ENCODE peak calls at places on chromosomes 1 and 21, in six cellular contexts. G, I, A, T, Z and B are unnamed samples.

GRCh38 chr1:90719321-90720136 is 2.4 kb upstream of the BARHL2 start:
- DNase-seq in G (no peak), Z (no peak), A (no peak), T (no peak), I (no peak), B (no peak)

GRCh38 chr1:26907071-26907922 is 6.5 kb downstream of the NR0B2 start:
- DNase-seq in I (peak), A (peak), Z (no peak), G (peak), T (no peak), B (no peak)

GRCh38 chr1:243726792-243727502 is 123.1 kb downstream of the AKT3 start:
- DNase-seq in T (no peak), Z (no peak), G (no peak), I (no peak), A (no peak), B (no peak)

GRCh38 chr1:184520343-184520742 is 133.5 kb downstream of the C1orf21 start:
- DNase-seq in G (no peak), I (no peak), A (no peak), T (no peak), Z (no peak), B (no peak)

GRCh38 chr1:52365091-52365745 is 787 bp downstream of the CC2D1B start:
- DNase-seq in Z (no peak), I (no peak), G (peak), T (no peak), A (no peak), B (peak)

GRCh38 chr1:83671586-83671985 is 327.3 kb downstream of the TTLL7 start:
- DNase-seq in G (no peak), T (no peak), I (no peak), Z (no peak), A (no peak), B (no peak)

GRCh38 chr21:35753308-35753707 is 307.0 kb downstream of the SETD4 start:
- DNase-seq in T (no peak), Z (no peak), I (no peak), A (no peak), G (no peak), B (no peak)

GRCh38 chr1:5890346-5891106 is 101.7 kb downstream of the NPHP4 start:
- DNase-seq in A (no peak), Z (no peak), I (no peak), G (no peak), T (no peak), B (no peak)

GRCh38 chr21:37647781-37648180 is 268.5 kb downstream of the KCNJ6 start:
- DNase-seq in Z (no peak), G (no peak), A (no peak), T (no peak), I (no peak), B (no peak)

GRCh38 chr1:42768172-42768571 is 1.1 kb downstream of the C1orf50 start:
- DNase-seq in Z (no peak), T (no peak), I (no peak), G (no peak), A (no peak), B (no peak)

GRCh38 chr21:45860493-45861155 is 120.9 kb upstream of the COL6A1 start:
- DNase-seq in Z (no peak), I (no peak), T (no peak), G (no peak), A (no peak), B (no peak)

GRCh38 chr1:8437286-8437685 is 119.4 kb downstream of the SLC45A1 start:
- DNase-seq in G (no peak), T (no peak), Z (no peak), I (no peak), A (no peak), B (no peak)

GRCh38 chr1:23168079-23168461 is 586 bp downstream of the LUZP1 start:
- DNase-seq in T (no peak), A (no peak), G (peak), I (no peak), Z (no peak), B (no peak)

GRCh38 chr1:1918901-1919303 is at the start of gene TMEM52:
- DNase-seq in T (no peak), G (peak), Z (no peak), A (no peak), I (no peak), B (no peak)

GRCh38 chr1:214549604-214550338 is 1.6 kb downstream of the PTPN14 start:
- DNase-seq in A (no peak), T (no peak), I (no peak), G (no peak), Z (no peak), B (no peak)

GRCh38 chr1:145995964-145996432 is 381 bp downstream of the TXNIP start:
- DNase-seq in I (no peak), G (peak), A (no peak), Z (no peak), T (no peak), B (no peak)

GRCh38 chr1:70977575-70977974 is 70.0 kb downstream of the PTGER3 start:
- DNase-seq in I (no peak), Z (no peak), G (no peak), T (no peak), A (no peak), B (no peak)

GRCh38 chr1:8247821-8248436 is 70.0 kb upstream of the SLC45A1 start:
- DNase-seq in I (no peak), A (no peak), G (no peak), Z (no peak), T (no peak), B (no peak)

GRCh38 chr1:9890224-9890731 is 19.8 kb downstream of the CTNNBIP1 start:
- DNase-seq in I (peak), Z (no peak), T (no peak), G (no peak), A (no peak), B (no peak)

GRCh38 chr1:1434131-1434811 is 1.2 kb upstream of the VWA1 start:
- DNase-seq in A (peak), G (no peak), I (no peak), Z (no peak), T (no peak), B (peak)

GRCh38 chr1:24384251-24385090 is 29.1 kb downstream of the STPG1 start:
- DNase-seq in A (no peak), T (no peak), G (no peak), Z (no peak), I (no peak), B (no peak)

GRCh38 chr1:24383381-24383940 is 30.1 kb downstream of the STPG1 start:
- DNase-seq in G (no peak), Z (no peak), I (no peak), A (no peak), T (no peak), B (no peak)

GRCh38 chr1:24386241-24386640 is 27.3 kb downstream of the STPG1 start:
- DNase-seq in G (no peak), A (no peak), Z (no peak), I (no peak), T (no peak), B (no peak)

GRCh38 chr1:24386931-24387330 is 26.7 kb downstream of the STPG1 start:
- DNase-seq in I (no peak), A (no peak), Z (no peak), G (no peak), T (no peak), B (no peak)

DNA sequence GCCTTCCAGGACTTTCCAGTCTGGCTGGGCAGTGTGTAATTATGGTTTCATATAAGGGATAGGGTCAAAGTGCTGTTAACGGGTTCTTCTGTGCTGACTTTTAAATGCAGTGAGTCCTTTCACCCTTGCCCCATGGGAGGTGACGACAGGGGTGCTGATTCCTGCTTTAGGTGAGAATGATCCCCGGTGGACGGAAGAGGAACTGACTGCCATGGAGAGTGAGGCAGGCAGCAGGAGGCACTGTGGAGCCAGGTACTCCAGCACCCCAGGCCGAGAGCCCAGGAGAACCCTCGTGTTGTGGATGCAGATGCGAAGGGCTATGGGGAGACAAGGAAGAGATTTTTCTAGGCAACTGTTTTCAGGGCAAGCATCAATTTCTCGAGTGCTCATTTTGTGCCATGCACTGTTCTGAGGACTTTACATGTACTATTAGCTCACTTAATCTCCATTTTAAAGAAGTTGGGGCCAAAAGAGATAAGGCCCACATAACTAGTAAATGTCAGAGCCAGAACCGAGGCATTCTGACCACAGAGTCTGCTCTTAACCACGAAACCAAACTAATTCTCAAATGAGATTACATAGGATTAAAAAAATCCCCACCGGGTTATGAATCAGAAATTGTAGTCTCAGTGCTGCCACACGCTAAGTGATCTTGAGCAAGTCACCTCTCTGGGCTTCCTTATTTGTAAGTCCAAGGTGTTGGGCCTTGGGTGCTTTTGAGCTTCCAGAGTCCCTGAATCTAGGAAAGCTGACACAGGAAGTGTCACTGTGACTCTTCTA is 28.2 kb downstream of the STPG1 start:
- DNase-seq in G (peak), T (peak), Z (no peak), A (no peak), I (no peak), B (peak)
- TF ChIP-seq ATF3 in G (no peak), T (no peak), Z (no peak), A (no peak), I (no peak), B (no peak)

GRCh38 chr1:99674665-99675064 is 28.8 kb downstream of the PALMD start:
- DNase-seq in G (no peak), I (no peak), Z (no peak), A (no peak), T (no peak), B (no peak)
- TF ChIP-seq ATF3 in G (no peak), I (no peak), Z (no peak), A (no peak), T (no peak), B (no peak)

DNA sequence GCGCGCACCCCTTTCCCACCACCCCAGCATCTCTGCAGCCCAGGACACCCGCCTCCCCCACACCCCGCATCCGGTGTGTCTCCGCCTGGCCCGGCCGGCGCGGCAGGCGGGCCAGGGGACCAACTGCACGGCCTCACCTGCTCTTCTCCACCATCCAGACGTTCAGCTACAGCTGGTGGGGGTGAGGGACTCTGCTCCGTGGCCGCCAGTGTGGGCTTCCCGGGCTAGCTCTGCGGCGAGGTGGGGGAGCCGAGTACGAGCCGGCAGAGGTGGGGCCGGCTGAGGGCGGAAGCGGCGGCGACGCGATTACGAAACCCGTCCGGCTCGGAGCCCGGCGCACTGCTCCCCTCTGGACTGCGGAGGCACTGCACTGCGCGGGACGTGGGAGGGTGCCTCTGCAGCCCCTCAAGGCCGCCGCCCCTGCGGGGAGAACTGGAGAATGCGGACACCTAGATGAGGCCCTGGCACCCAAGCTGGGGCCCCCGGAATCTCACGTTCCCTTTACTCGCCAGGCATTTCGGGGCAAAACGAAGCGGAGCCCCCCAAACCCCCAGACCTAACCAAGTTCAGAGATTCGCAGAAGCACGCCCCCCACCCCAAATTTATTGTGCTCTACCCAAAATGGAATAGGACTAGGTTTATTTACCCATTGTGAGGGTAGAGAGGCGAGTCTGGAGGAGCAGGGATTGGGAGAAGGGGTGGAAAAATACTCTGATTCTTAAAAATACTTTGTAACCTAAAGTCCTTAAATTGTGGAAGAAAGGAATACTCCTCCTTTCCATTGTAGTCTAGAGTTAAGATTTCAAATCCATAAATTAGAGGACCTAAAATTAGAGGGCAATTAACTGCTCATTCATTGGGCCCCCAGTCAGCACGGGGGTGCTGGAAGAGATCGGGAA is at the start of gene CDC42SE1:
- DNase-seq in I (peak), Z (peak), G (peak), A (peak), T (no peak), B (peak)
- TF ChIP-seq ATF3 in I (no peak), Z (no peak), G (no peak), A (peak), T (no peak), B (no peak)

GRCh38 chr1:209882942-209883340 is 55.1 kb upstream of the SYT14 start:
- DNase-seq in Z (no peak), A (no peak), G (no peak), I (no peak), T (no peak), B (no peak)
- TF ChIP-seq ATF3 in Z (no peak), A (no peak), G (no peak), I (no peak), T (no peak), B (no peak)

DNA sequence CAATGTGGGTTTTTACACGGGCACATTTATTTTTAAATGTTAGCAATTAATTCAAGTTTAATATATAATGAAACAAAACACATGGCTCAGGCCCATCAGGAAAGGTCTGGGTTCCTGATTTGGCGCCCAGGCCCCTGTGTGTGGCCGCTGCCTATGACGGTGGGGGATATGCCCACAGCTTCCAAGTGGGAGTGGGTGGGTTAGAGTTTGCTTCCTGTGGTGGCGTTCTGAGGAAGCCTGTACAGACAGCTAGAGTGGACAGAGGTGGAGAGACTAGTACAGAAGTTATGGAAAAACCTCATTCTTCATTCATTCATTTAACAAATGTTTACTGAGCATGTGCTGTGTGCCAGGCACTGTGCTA is 22.4 kb upstream of the EPS8L3 start:
- DNase-seq in A (no peak), Z (no peak), I (no peak), G (no peak), T (no peak), B (no peak)
- TF ChIP-seq ATF3 in A (no peak), Z (no peak), I (no peak), G (no peak), T (no peak), B (no peak)

GRCh38 chr1:59673575-59674467 is 140.9 kb upstream of the HOOK1 start:
- DNase-seq in T (no peak), A (no peak), I (no peak), G (no peak), Z (no peak), B (no peak)

GRCh38 chr1:59671066-59671952 is 143.4 kb upstream of the HOOK1 start:
- DNase-seq in A (no peak), I (no peak), Z (no peak), G (no peak), T (no peak), B (no peak)

GRCh38 chr1:59671953-59672305 is 142.8 kb upstream of the HOOK1 start:
- DNase-seq in G (no peak), I (no peak), T (no peak), A (no peak), Z (no peak), B (no peak)

GRCh38 chr1:59674605-59675004 is 140.1 kb upstream of the HOOK1 start:
- DNase-seq in Z (no peak), T (no peak), A (peak), I (no peak), G (no peak), B (no peak)

DNA sequence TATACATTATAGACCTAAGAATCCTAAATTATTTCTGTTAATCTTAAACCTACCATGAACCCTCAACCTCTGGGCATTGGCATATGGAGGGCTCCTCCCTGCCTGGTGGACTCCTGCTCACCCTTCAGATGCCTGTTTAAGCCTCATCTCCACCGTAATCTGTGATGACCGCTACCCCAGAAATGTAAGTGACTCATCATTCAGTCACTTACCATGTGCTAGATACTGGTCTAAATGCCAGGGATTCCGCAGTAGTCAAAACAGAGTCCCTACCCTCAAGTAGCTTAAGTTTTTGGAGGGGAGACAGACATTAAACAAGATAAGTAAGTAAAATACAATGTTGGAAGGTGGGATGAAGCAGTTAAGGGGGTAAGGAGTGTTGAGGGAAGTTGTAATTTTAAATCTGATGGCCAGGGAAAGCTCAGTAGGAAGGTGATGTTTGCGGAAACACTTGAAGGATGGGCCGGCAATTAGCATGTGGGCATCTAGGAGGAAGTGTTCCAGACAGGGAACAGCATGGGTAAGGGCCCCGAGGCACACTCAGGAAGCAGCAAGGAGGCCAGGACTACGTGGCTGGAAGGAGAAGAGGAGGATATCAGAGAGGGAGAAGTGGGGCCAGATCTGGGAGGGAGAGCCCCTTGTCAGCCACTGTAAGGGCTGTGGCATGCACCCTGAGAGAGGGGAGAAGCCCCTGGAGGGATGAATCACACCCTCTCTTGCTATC is 141.7 kb upstream of the HOOK1 start:
- DNase-seq in A (peak), T (no peak), Z (no peak), I (peak), G (no peak), B (no peak)
- TF ChIP-seq ATF3 in A (peak), T (no peak), Z (no peak), I (no peak), G (no peak), B (no peak)

GRCh38 chr1:99579691-99580171 is 66.2 kb upstream of the PALMD start:
- DNase-seq in Z (no peak), A (peak), T (no peak), G (no peak), I (no peak), B (no peak)
- TF ChIP-seq ATF3 in Z (no peak), A (no peak), T (no peak), G (no peak), I (no peak), B (no peak)

GRCh38 chr1:246398126-246398813 is 108.8 kb downstream of the SMYD3 start:
- DNase-seq in I (no peak), G (no peak), T (no peak), A (peak), Z (no peak), B (no peak)
- TF ChIP-seq ATF3 in I (no peak), G (no peak), T (no peak), A (no peak), Z (no peak), B (no peak)

DNA sequence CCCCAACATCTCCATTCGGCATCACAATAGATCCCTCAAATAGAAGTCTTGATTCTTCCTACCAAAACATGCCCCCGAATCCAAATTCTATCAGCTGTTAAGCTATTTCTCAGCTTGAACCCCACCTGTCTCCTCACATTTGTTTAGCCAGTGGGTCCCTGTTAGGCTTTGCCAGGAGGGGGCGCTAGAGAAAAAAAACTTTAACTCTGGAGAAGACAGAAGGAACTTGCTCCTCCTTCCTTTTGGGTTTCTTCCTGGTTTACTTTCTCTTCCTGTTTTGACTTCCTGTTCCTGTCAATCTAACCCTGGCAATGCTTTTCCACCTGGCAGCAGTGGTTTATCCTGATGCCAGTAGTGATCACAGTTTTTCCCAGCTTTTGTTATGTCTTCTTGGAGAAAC is 95.6 kb upstream of the KCNK1 start:
- DNase-seq in G (peak), Z (no peak), A (no peak), T (peak), I (peak), B (peak)
- TF ChIP-seq ATF3 in G (no peak), Z (no peak), A (no peak), T (no peak), I (no peak), B (no peak)